ENCODE peak calls at places on chromosomes 11 and 22, in seven cellular contexts. L is suprapubic skin, V is HepG2, J is ovary, K is IMR-90, Y is NB4, P is right lobe of liver. O is an unnamed sample.

GRCh38 chr11:110471315-110471714 is 41.6 kb downstream of the FDX1 start:
- DNase-seq in V (no peak), J (no peak), Y (no peak), L (no peak), P (no peak), K (peak), O (no peak)

GRCh38 chr11:80773919-80774318 is 1333.1 kb upstream of the TENM4 start:
- DNase-seq in Y (no peak), L (no peak), J (no peak), P (no peak), K (no peak), V (no peak), O (no peak)

GRCh38 chr11:61747389-61748285 is 4.8 kb upstream of the MYRF start:
- DNase-seq in P (peak), J (peak), V (peak), Y (peak), L (peak), K (peak), O (peak)

GRCh38 chr11:35484435-35484834 is 41.0 kb downstream of the PAMR1 start:
- DNase-seq in L (no peak), P (no peak), Y (no peak), V (no peak), K (peak), J (no peak), O (no peak)

GRCh38 chr11:80533463-80533862 is 1092.6 kb upstream of the TENM4 start:
- DNase-seq in K (no peak), Y (no peak), V (no peak), L (no peak), P (no peak), J (no peak), O (no peak)

GRCh38 chr11:2475151-2475918 is 30.5 kb downstream of the KCNQ1 start:
- DNase-seq in J (no peak), V (no peak), Y (no peak), L (no peak), P (no peak), K (no peak), O (no peak)

GRCh38 chr11:35029979-35030378 is 109.0 kb upstream of the CD44 start:
- DNase-seq in J (no peak), Y (peak), K (peak), P (no peak), V (no peak), L (no peak), O (peak)

GRCh38 chr11:34798985-34799384 is 117.2 kb downstream of the APIP start:
- DNase-seq in K (no peak), P (no peak), V (no peak), Y (no peak), L (no peak), J (no peak), O (no peak)

GRCh38 chr22:19164425-19164824 is 14.1 kb downstream of the SLC25A1 start:
- DNase-seq in L (no peak), Y (no peak), V (no peak), J (no peak), P (no peak), K (no peak), O (no peak)

DNA sequence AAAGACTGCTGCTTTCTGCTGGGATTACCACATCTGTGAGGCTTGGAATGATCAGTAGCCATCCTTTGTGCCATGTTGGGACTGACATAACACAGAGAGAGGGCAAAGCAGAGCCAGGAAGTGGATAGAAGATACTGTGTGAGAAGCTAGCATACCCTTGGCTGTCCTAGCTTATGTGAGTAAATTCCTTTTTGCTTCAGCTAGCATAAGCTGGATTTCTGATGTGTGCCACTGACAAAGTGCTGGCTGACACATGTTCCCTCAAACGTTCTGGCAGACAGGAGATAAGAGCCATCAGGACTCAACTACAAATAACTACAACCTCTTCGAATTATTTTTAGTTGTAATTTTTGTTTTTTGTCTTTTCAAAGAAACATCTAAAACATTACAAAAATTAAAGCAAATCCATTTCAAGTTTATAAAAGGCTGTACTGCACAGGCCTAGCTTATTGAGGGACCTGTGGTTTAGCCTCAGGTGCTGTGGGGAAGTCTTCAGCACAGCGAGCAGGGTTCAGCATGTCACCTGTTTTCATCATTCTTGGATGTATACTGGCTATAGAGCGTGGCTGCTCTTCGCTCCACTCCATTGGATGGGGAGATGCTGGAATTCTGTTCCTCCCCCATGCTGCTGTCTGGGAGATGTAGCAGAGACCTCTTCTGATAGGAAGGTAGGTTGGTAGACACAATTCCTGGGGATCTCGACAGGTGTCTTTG is 120.9 kb downstream of the SWAP70 start:
- DNase-seq in Y (no peak), V (no peak), J (no peak), K (no peak), P (no peak), L (no peak), O (peak)
- TF ChIP-seq POLR2A in Y (no peak), V (no peak), J (no peak), K (no peak), P (no peak), L (no peak), O (peak)

GRCh38 chr11:108121274-108122155 is at the start of gene ACAT1:
- DNase-seq in L (peak), P (peak), K (peak), V (peak), J (peak), Y (peak), O (peak)
- TF ChIP-seq POLR2A in L (peak), P (peak), K (peak), V (peak), J (peak), Y (peak), O (peak)

DNA sequence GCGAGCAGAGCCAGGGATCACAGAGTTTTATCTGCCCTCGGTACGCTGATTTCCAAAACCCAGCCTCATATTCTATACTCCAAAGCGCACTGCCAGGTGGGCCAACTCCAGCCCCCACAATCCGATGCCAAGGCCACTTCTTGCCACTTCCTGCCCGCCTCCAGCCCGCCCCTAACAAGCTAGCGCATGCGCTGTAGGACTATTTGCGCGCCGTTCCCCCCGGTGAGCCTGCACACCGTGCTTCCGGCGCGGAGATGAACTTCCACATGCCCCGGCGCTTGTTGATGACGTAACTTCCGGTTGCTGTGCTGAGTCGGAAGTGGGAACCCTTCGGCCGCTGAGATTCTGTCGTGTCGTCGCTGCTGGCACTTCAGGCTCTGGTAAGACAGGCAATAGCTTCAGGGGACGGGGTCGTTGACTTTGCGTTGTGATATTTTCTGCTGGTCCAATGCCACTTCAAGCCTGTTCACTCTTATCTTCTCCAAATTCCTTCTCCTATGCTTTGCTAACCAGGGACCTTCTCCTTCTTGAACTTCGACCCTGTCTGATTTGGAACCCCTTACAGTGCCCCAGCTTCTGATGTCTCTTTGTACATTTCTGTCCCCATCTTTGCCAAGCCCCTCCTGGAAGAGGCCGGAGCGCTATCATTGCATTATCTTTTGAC is at the start of gene UBE4A:
- DNase-seq in J (peak), K (peak), P (peak), V (peak), Y (peak), L (peak), O (peak)
- TF ChIP-seq POLR2A in J (peak), K (peak), P (peak), V (peak), Y (peak), L (no peak), O (peak)

DNA sequence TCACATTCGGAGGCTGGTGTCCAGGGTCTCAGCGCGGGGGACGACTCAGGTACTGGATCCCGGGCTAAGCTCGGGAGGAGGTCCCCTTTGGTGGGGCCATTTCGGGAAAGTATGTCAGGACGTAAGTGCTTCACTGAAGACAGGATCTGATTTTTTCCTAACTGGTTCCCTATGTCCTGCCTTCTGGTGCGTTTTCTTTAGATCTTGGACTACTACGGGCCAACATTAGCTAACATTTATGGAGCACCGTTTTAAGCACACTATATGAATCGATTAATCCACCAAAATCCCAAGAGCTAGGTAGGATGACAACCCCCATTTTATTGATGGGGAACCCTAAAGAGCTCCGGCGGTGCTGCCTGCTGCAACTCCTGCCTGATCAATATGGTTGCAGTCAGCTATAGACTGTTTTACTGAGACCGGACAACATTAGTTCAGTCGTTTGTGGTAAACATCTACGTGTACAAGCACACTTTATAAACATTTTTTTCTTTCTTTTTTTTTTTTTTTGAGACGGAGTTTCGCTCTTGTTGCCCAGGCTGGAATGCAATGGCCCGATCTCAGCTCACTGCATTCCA is 17.0 kb upstream of the WDR74 start:
- DNase-seq in V (no peak), K (no peak), P (no peak), Y (peak), J (no peak), L (no peak), O (peak)
- TF ChIP-seq POLR2A in V (no peak), K (no peak), P (no peak), Y (no peak), J (no peak), L (no peak), O (no peak)

GRCh38 chr11:17716807-17717206 is 2.6 kb upstream of the MYOD1 start:
- DNase-seq in Y (no peak), K (no peak), L (no peak), J (no peak), V (no peak), P (no peak), O (no peak)
- TF ChIP-seq POLR2A in Y (no peak), K (no peak), L (no peak), J (no peak), V (no peak), P (no peak), O (no peak)